ENCODE peak calls at places on chromosomes 5 and 9, in five cellular contexts. P is astrocyte, Y is WTC11, E is heart left ventricle, N is Calu3. V is an unnamed sample.

GRCh38 chr9:34272146-34272545 is 56.9 kb downstream of the KIF24 start:
- DNase-seq in P (no peak), Y (no peak), E (no peak), N (no peak), V (no peak)

GRCh38 chr5:177355162-177355867 is 2.4 kb upstream of the RGS14 start:
- DNase-seq in P (no peak), Y (no peak), E (no peak), N (no peak), V (no peak)

GRCh38 chr9:10268500-10269485 is 344.0 kb downstream of the PTPRD start:
- DNase-seq in P (peak), Y (peak), E (peak), N (peak), V (no peak)

GRCh38 chr9:35733109-35733541 is 659 bp downstream of the CREB3 start:
- DNase-seq in P (peak), Y (peak), E (peak), N (peak), V (no peak)

GRCh38 chr5:54743997-54744788 is 226.6 kb downstream of the SNX18 start:
- DNase-seq in P (peak), Y (no peak), E (no peak), N (peak), V (no peak)

GRCh38 chr5:45295231-45295630 is 400.9 kb downstream of the HCN1 start:
- DNase-seq in P (no peak), Y (no peak), E (no peak), N (no peak), V (no peak)

GRCh38 chr5:32462618-32463017 is 18.1 kb upstream of the ZFR start:
- DNase-seq in P (peak), Y (no peak), E (no peak), N (no peak), V (no peak)

GRCh38 chr5:61334224-61335196 is 2.5 kb downstream of the ZSWIM6 start:
- DNase-seq in P (peak), Y (no peak), E (no peak), N (no peak), V (no peak)

GRCh38 chr9:22383720-22384119 is 62.9 kb upstream of the DMRTA1 start:
- DNase-seq in P (peak), Y (no peak), E (no peak), N (no peak), V (no peak)

GRCh38 chr5:177473461-177473991 is at the start of gene DBN1:
- DNase-seq in P (no peak), Y (peak), E (peak), N (peak), V (peak)

GRCh38 chr5:1692381-1692780 is 107.3 kb downstream of the MRPL36 start:
- DNase-seq in P (no peak), Y (no peak), E (no peak), N (no peak), V (no peak)

GRCh38 chr5:131068893-131069643 is 96.0 kb downstream of the HINT1 start:
- DNase-seq in P (no peak), Y (no peak), E (no peak), N (no peak), V (no peak)

GRCh38 chr5:71697967-71698366 is 21.1 kb upstream of the CARTPT start:
- DNase-seq in P (no peak), Y (peak), E (no peak), N (no peak), V (no peak)

DNA sequence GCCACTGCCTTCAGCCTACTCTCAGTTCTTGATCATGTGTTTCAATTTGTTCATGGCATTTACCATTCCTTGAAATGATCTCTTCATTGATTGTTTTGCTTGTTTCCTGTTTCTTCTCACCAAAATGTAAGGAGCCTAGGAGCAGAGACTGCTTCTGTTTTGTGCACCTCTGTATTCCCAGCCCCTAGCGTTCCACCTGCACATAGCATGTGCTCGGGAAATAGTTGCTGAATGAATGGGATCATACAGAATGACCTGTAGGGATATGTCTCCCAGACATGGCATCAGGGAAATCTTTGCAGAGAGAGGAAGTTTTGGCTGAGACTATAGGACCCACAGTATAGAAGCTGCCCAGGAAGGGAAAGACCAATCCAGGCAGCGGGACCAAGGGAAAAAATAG is 6.2 kb upstream of the CERCAM start:
- DNase-seq in P (no peak), Y (no peak), E (no peak), N (peak), V (no peak)
- TF ChIP-seq CTCF in P (peak), Y (no peak), E (no peak), N (peak), V (no peak)

GRCh38 chr5:170552486-170553122 is 48.8 kb downstream of the KCNIP1 start:
- DNase-seq in P (peak), Y (peak), E (peak), N (no peak), V (no peak)
- TF ChIP-seq CTCF in P (no peak), Y (no peak), E (no peak), N (no peak), V (no peak)

DNA sequence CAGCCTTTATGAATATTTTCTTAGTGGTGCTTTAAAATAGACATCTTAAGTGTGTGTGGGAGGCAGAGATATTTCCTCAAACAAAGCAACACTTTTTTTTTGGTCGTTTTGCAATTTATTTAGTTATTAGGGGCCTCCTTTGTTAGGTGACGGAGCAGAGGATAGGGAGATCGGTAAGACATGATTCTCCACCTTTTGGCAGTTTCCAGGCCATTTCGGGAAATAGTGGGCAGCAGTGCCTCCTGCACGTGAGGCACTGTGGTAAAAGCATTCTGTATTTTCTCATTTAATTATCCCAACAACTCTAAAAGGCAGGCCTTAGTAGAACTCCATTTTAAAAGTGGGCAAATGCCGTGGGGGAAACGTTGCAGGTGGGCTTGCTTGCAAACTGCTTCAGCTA is 1.9 kb downstream of the OCLN start:
- DNase-seq in P (no peak), Y (no peak), E (no peak), N (no peak), V (no peak)
- TF ChIP-seq CTCF in P (no peak), Y (no peak), E (no peak), N (no peak), V (no peak)

GRCh38 chr5:10293907-10294662 is 13.6 kb downstream of the CMBL start:
- DNase-seq in P (no peak), Y (no peak), E (no peak), N (no peak), V (no peak)
- TF ChIP-seq CTCF in P (no peak), Y (no peak), E (no peak), N (no peak), V (no peak)

DNA sequence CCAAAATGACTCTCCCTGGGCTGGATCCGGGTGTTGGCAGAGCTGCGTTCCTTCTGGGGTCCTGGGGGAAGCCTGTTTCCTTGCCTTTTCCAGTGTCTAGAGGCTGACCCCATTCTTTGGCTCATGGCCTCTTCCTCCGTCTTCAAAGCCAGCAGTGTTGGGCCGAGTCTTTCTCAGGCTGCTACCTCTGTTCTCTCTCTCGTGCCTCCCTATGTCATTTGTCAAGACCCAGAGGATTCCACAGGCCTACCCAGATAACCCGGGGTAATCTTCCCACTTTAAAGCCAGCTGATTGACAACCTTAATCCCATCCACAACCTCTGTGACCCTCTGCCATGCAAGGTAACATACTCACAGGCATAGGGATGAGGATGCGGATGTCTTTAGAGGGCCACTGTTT is 55.0 kb upstream of the KCNMB1 start:
- DNase-seq in P (no peak), Y (no peak), E (no peak), N (no peak), V (no peak)
- TF ChIP-seq CTCF in P (no peak), Y (no peak), E (no peak), N (no peak), V (no peak)

DNA sequence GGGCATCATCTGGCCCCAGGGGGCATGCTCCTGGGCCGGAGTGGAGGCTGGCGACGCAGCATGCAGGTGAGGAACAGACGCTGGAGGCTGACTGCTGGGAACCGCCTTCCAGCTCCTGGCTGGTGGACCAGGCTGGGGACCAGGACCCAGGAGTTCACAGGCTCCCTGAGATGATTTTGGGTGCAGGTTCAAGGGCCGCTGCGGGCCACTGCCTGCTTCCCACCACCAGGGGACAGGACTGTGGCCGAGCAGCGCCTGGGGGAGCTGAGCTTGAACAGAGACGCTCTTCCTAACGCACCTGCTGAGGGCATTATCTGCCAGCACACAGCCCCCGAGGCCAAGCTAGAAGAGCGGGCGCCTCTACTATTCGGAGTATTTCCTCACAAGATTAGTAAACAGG is 132.1 kb upstream of the RAPGEF1 start:
- DNase-seq in P (no peak), Y (peak), E (no peak), N (no peak), V (no peak)
- TF ChIP-seq CTCF in P (no peak), Y (peak), E (no peak), N (no peak), V (no peak)

DNA sequence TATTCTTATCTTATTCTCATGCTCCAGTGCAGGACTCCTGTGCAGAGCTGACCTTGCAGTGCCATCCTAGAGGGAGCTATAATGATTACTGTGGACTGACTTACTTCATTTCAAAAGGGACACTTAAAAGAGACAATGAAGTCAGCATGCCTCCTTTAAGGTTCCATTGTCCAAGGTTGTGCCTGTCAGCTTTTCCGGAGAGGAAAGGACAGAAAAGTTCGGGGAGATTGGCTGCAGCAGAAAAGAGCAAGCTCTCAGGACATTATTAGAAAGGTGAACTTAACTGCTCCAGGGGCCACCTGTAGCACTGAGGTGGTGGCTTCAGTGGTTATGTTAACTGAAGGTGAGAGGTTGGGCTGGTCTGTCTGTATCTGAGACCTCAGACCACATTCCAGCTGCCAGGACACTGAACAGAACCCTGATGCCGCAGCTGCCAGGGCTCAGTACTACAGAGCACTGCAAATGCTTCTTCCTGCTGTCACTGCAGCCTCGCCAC is 112.9 kb downstream of the ST8SIA4 start:
- DNase-seq in P (no peak), Y (peak), E (no peak), N (peak), V (no peak)
- TF ChIP-seq CTCF in P (no peak), Y (no peak), E (no peak), N (peak), V (no peak)